ENCODE peak calls at places on chromosomes 7 and 10, in eight cellular contexts. A, M, F, G, D, U, L and W are unnamed samples.
A peak's percentile ranks its signal among the peaks of the same experiment; 100 is the strongest.

GRCh38 chr7:85554294-85554877 is 367.5 kb upstream of the SEMA3D start:
- DNase-seq in A (peak; percentile 20), M (peak; percentile 72), F (peak; percentile 39), G (peak; percentile 91), D (peak; percentile 77), U (peak; percentile 12), L (peak; percentile 17), W (peak; percentile 20)

GRCh38 chr10:70776455-70777005 is 8.6 kb downstream of the TBATA start:
- DNase-seq in A (no peak), M (no peak), F (no peak), G (no peak), D (no peak), U (no peak), L (no peak), W (no peak)

GRCh38 chr10:90813592-90814365 is 44.1 kb downstream of the HTR7 start:
- DNase-seq in A (no peak), M (no peak), F (no peak), G (no peak), D (no peak), U (no peak), L (no peak), W (no peak)

GRCh38 chr10:43595739-43596298 is 10.4 kb upstream of the ZNF485 start:
- DNase-seq in A (no peak), M (no peak), F (no peak), G (no peak), D (no peak), U (peak; percentile 29), L (no peak), W (no peak)

GRCh38 chr10:7605565-7606295 is 61.0 kb downstream of the ITIH5 start:
- DNase-seq in A (no peak), M (no peak), F (no peak), G (no peak), D (no peak), U (no peak), L (no peak), W (no peak)

GRCh38 chr7:29989257-29989995 is at the start of gene SCRN1:
- DNase-seq in A (peak; percentile 43), M (peak; percentile 43), F (peak; percentile 54), G (peak; percentile 56), D (no peak), U (no peak), L (no peak), W (no peak)

GRCh38 chr7:38506756-38507155 is 124.4 kb downstream of the AMPH start:
- DNase-seq in A (no peak), M (no peak), F (no peak), G (no peak), D (no peak), U (no peak), L (no peak), W (no peak)

GRCh38 chr7:75617634-75618234 is 121.0 kb downstream of the HIP1 start:
- DNase-seq in A (peak; percentile 34), M (no peak), F (no peak), G (no peak), D (no peak), U (peak; percentile 90), L (no peak), W (no peak)

GRCh38 chr10:123451607-123452245 is 214.4 kb upstream of the GPR26 start:
- DNase-seq in A (no peak), M (no peak), F (no peak), G (no peak), D (no peak), U (no peak), L (no peak), W (no peak)

GRCh38 chr7:43648725-43649406 is 66.0 kb downstream of the STK17A start:
- DNase-seq in A (peak; percentile 48), M (no peak), F (no peak), G (peak; percentile 82), D (peak; percentile 85), U (peak; percentile 93), L (no peak), W (no peak)

GRCh38 chr10:58299580-58299979 is 30.6 kb downstream of the CISD1 start:
- DNase-seq in A (peak; percentile 76), M (peak; percentile 62), F (peak; percentile 9), G (peak; percentile 63), D (no peak), U (peak; percentile 43), L (no peak), W (peak; percentile 26)